ENCODE peak calls at places on chromosome 5, in ten cellular contexts. F, O, P, B, A, Z, Y, X, E and H are unnamed samples.

GRCh38 chr5:55902696-55903095 is 51.5 kb downstream of the IL31RA start:
- DNase-seq in F (no peak), O (no peak), P (no peak), B (no peak), A (no peak), Z (no peak), Y (no peak), X (no peak), E (no peak), H (no peak)

GRCh38 chr5:43179836-43180235 is 12.2 kb upstream of the NIM1K start:
- DNase-seq in F (no peak), O (no peak), P (no peak), B (no peak), A (no peak), Z (no peak), Y (no peak), X (no peak), E (no peak), H (no peak)

GRCh38 chr5:35819026-35819425 is 37.7 kb upstream of the IL7R start:
- DNase-seq in F (no peak), O (no peak), P (no peak), B (no peak), A (no peak), Z (no peak), Y (no peak), X (no peak), E (peak), H (no peak)

GRCh38 chr5:169243651-169244422 is 57.1 kb downstream of the SLIT3 start:
- DNase-seq in F (no peak), O (no peak), P (no peak), B (no peak), A (no peak), Z (no peak), Y (no peak), X (no peak), E (no peak), H (no peak)

GRCh38 chr5:156239800-156240199 is 87.2 kb upstream of the SGCD start:
- DNase-seq in F (no peak), O (no peak), P (no peak), B (no peak), A (no peak), Z (no peak), Y (no peak), X (no peak), E (no peak), H (no peak)

GRCh38 chr5:84403773-84404172 is 19.1 kb upstream of the EDIL3 start:
- DNase-seq in F (no peak), O (no peak), P (no peak), B (no peak), A (peak), Z (no peak), Y (peak), X (no peak), E (no peak), H (no peak)

GRCh38 chr5:126124706-126125345 is 298.4 kb upstream of the GRAMD2B start:
- DNase-seq in F (no peak), O (no peak), P (no peak), B (no peak), A (peak), Z (peak), Y (peak), X (no peak), E (no peak), H (no peak)

GRCh38 chr5:157779221-157779620 is 35.7 kb downstream of the LSM11 start:
- DNase-seq in F (no peak), O (no peak), P (no peak), B (no peak), A (no peak), Z (no peak), Y (no peak), X (no peak), E (no peak), H (no peak)

GRCh38 chr5:79792518-79792917 is 102.9 kb downstream of the CMYA5 start:
- DNase-seq in F (no peak), O (no peak), P (no peak), B (no peak), A (no peak), Z (no peak), Y (no peak), X (no peak), E (no peak), H (no peak)

GRCh38 chr5:110807174-110807573 is 68.4 kb downstream of the SLC25A46 start:
- DNase-seq in F (no peak), O (peak), P (no peak), B (no peak), A (peak), Z (no peak), Y (peak), X (no peak), E (no peak), H (no peak)

GRCh38 chr5:74124826-74125225 is 498.8 kb downstream of the ARHGEF28 start:
- DNase-seq in F (no peak), O (no peak), P (no peak), B (no peak), A (no peak), Z (no peak), Y (no peak), X (no peak), E (no peak), H (no peak)

GRCh38 chr5:172442592-172442991 is 11.7 kb downstream of the SH3PXD2B start:
- DNase-seq in F (no peak), O (no peak), P (no peak), B (no peak), A (no peak), Z (no peak), Y (peak), X (no peak), E (no peak), H (no peak)

GRCh38 chr5:150637245-150638052 is 3.0 kb upstream of the SYNPO start:
- DNase-seq in F (no peak), O (no peak), P (no peak), B (no peak), A (peak), Z (peak), Y (peak), X (peak), E (peak), H (no peak)

GRCh38 chr5:175885813-175886212 is 14.4 kb downstream of the CPLX2 start:
- DNase-seq in F (no peak), O (no peak), P (no peak), B (no peak), A (peak), Z (no peak), Y (no peak), X (no peak), E (no peak), H (no peak)

GRCh38 chr5:155126573-155126972 is 113.0 kb downstream of the KIF4B start:
- DNase-seq in F (no peak), O (no peak), P (no peak), B (no peak), A (no peak), Z (no peak), Y (no peak), X (no peak), E (no peak), H (no peak)

GRCh38 chr5:14995229-14995628 is 123.7 kb upstream of the ANKH start:
- DNase-seq in F (no peak), O (no peak), P (no peak), B (no peak), A (no peak), Z (no peak), Y (no peak), X (no peak), E (no peak), H (no peak)

GRCh38 chr5:29162297-29162696 is 2031.2 kb upstream of the CDH6 start:
- DNase-seq in F (no peak), O (no peak), P (no peak), B (no peak), A (no peak), Z (no peak), Y (no peak), X (no peak), E (peak), H (no peak)

GRCh38 chr5:175889910-175890684 is 18.7 kb downstream of the CPLX2 start:
- DNase-seq in F (no peak), O (no peak), P (no peak), B (no peak), A (no peak), Z (no peak), Y (no peak), X (no peak), E (peak), H (no peak)

GRCh38 chr5:33423018-33423630 is 17.6 kb upstream of the TARS1 start:
- DNase-seq in F (no peak), O (no peak), P (no peak), B (no peak), A (peak), Z (peak), Y (peak), X (no peak), E (peak), H (no peak)

GRCh38 chr5:165495829-165496380 is 1990.5 kb downstream of the MAT2B start:
- DNase-seq in F (no peak), O (no peak), P (no peak), B (no peak), A (peak), Z (no peak), Y (peak), X (no peak), E (no peak), H (no peak)

GRCh38 chr5:151191661-151192060 is 32.2 kb downstream of the CCDC69 start:
- DNase-seq in F (no peak), O (no peak), P (no peak), B (no peak), A (no peak), Z (no peak), Y (no peak), X (peak), E (no peak), H (no peak)

GRCh38 chr5:131795128-131795719 is 1.6 kb downstream of the FNIP1 start:
- DNase-seq in F (no peak), O (no peak), P (no peak), B (peak), A (peak), Z (no peak), Y (no peak), X (no peak), E (no peak), H (no peak)

GRCh38 chr5:131794596-131794995 is 2.2 kb downstream of the FNIP1 start:
- DNase-seq in F (no peak), O (no peak), P (no peak), B (peak), A (no peak), Z (no peak), Y (no peak), X (no peak), E (no peak), H (no peak)

GRCh38 chr5:131792900-131793299 is 3.9 kb downstream of the FNIP1 start:
- DNase-seq in F (no peak), O (no peak), P (no peak), B (no peak), A (no peak), Z (no peak), Y (no peak), X (no peak), E (no peak), H (no peak)

GRCh38 chr5:131795879-131796792 is 681 bp downstream of the FNIP1 start:
- DNase-seq in F (peak), O (peak), P (peak), B (peak), A (peak), Z (peak), Y (peak), X (peak), E (peak), H (peak)

DNA sequence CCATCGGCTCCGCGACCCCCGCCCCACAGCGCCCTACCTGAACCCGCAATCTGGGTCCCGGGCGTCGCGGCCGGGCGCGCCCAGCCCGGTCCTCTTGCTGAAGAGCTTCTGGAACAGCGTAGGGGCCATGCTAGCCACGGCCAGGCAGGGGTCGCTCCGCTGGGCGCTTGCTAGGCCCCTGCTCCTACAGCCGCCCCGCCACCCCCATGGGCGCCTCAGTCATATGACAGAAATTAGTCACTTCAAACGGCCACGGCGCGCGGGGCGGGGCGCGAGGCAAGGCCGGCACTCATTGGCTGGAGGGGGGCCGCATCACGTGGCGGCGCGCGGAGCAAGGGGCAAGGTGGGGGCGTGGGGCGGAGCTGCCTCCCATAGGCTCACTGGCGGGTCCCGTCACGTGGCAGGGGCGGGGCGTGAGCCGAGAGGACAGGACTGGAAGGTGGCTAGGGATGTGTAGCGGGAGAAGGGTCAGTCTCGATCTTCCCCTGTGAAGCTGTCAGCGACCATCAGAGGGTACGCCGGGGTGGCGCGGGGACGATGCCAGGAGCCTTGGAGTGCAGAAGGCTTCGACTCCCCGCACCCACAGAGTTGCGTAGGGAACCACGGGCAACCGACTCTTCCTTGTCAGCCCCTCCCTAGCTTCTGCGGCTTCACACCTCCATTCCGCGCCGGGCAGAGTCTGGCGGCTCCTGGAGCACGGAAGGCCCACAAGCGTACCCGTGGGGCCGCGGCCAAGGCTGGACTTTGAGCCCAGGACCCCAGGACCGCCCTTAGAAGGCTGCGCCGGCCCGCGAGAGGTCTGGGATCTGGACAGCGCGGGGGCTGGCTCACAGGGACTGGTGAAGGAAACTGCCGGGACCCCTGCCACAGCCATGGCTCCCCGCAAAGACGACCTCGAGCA is at the start of gene FNIP1:
- DNase-seq in F (peak), O (peak), P (peak), B (peak), A (peak), Z (peak), Y (peak), X (peak), E (peak), H (peak)
- TF ChIP-seq CTCF in F (peak), O (no peak), P (no peak), B (no peak), A (no peak), Z (no peak), Y (no peak), X (peak), E (peak), H (no peak)

GRCh38 chr5:149448831-149449714 is 70.0 kb upstream of the IL17B start:
- DNase-seq in F (no peak), O (no peak), P (no peak), B (no peak), A (peak), Z (peak), Y (peak), X (peak), E (no peak), H (no peak)
- TF ChIP-seq CTCF in F (peak), O (no peak), P (no peak), B (no peak), A (peak), Z (peak), Y (peak), X (peak), E (peak), H (no peak)

GRCh38 chr5:118592678-118593328 is 395.5 kb downstream of the DTWD2 start:
- DNase-seq in F (no peak), O (no peak), P (no peak), B (no peak), A (no peak), Z (no peak), Y (no peak), X (no peak), E (peak), H (no peak)
- TF ChIP-seq CTCF in F (peak), O (no peak), P (no peak), B (no peak), A (no peak), Z (peak), Y (peak), X (peak), E (no peak), H (no peak)

DNA sequence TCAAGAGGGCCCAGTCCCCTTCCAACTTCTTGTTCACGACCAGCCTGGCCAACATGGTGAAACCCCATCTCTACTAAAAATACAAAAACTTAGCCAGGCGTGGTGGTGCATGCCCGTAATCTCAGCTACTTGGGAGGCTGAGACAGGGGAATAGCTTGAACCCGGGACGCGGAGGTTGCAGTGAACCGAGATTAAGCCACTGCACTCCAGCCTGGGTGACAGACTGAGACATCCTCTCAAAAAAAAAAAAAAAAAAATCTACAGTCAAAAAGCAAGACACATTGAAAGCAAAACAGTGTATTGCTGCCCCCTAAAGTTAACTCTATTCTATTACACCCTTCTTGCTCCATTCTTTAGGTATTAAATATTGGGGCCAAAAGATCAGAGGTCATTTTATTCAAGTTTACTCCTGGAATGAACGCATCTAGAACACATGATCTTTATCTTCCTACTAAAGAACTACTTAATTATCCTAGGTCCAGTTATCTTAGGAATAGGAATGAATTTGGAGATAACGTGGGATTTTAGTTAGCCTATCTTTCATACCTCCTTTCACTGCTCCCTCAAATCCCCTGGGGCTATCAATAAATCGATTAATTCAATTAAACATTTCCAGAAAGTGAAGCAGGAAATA is 2.4 kb downstream of the ATG12 start:
- DNase-seq in F (no peak), O (no peak), P (no peak), B (peak), A (peak), Z (peak), Y (peak), X (peak), E (peak), H (no peak)
- TF ChIP-seq CTCF in F (peak), O (peak), P (peak), B (peak), A (peak), Z (peak), Y (peak), X (peak), E (peak), H (no peak)

DNA sequence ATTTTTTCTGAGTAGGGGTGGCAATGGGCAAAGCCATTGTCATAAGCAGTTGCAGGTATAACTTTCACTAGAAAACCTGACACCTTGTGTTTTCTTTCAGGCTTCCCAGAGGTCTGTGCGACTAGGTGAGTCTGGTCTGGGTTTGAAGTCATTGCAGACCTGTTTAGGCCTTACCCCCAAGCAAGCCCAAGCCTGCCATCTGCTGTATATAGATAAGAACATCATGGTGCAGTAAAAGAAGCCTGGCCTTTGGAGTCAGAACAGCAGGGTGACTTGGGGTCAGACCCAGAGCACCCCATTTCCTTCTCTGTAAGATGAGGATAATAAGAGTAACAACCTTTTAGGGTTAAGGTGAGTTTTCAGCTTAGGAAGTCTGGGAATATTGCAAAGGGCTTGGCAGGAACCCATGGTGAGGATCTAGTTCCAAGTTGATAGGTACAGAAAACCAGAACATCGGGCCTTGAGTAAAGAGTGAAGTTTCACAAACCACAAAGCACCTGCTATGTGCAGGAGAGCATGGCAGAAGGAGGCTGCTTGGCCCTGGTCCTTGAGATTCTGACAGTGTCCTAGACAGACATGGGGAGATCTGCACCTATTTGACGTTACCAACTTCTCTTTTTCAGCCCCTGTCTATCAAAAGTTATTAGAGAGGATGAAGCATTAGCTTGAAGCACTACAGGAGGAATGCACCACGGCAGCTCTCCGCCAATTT is 33.9 kb downstream of the TGFBI start:
- DNase-seq in F (peak), O (no peak), P (no peak), B (no peak), A (peak), Z (peak), Y (peak), X (peak), E (peak), H (no peak)
- TF ChIP-seq CTCF in F (peak), O (peak), P (peak), B (no peak), A (peak), Z (peak), Y (peak), X (peak), E (peak), H (no peak)

GRCh38 chr5:141149812-141150211 is at the start of gene PCDHB6:
- DNase-seq in F (no peak), O (no peak), P (no peak), B (no peak), A (no peak), Z (peak), Y (peak), X (peak), E (peak), H (no peak)
- TF ChIP-seq CTCF in F (no peak), O (no peak), P (no peak), B (no peak), A (no peak), Z (peak), Y (peak), X (peak), E (peak), H (no peak)

GRCh38 chr5:142824391-142824790 is 54.2 kb downstream of the ARHGAP26 start:
- DNase-seq in F (no peak), O (no peak), P (no peak), B (no peak), A (no peak), Z (no peak), Y (no peak), X (no peak), E (no peak), H (no peak)

GRCh38 chr5:142827934-142828576 is 57.9 kb downstream of the ARHGAP26 start:
- DNase-seq in F (no peak), O (no peak), P (no peak), B (no peak), A (peak), Z (no peak), Y (peak), X (no peak), E (no peak), H (no peak)

GRCh38 chr5:142826741-142827492 is 56.7 kb downstream of the ARHGAP26 start:
- DNase-seq in F (no peak), O (no peak), P (no peak), B (no peak), A (peak), Z (peak), Y (peak), X (no peak), E (no peak), H (no peak)

GRCh38 chr5:142825378-142826089 is 55.4 kb downstream of the ARHGAP26 start:
- DNase-seq in F (no peak), O (no peak), P (no peak), B (no peak), A (no peak), Z (no peak), Y (no peak), X (peak), E (no peak), H (no peak)

DNA sequence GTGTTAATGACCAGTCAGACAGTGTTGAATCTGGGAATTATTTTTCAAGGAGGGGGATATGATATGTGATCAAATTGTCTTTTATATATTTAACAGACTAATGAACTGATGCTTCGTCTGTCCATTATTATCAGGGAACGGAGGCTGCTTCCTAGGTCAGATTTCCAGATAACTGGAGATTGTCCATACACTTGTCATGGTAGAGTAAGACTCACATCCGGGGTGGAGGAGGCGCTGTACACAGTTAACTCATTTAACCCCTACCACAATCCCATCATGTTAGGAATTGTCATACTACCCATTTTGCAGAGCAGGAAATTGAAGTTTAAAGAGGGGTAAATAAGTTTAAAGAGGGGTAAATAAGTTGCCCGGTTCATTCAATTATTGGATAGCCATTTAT is 55.9 kb downstream of the ARHGAP26 start:
- DNase-seq in F (no peak), O (no peak), P (no peak), B (no peak), A (no peak), Z (no peak), Y (peak), X (no peak), E (no peak), H (no peak)
- TF ChIP-seq CTCF in F (no peak), O (no peak), P (no peak), B (no peak), A (no peak), Z (no peak), Y (no peak), X (no peak), E (no peak), H (no peak)